ENCODE peak calls at places on chromosomes 12 and 14, in eight cellular contexts. Q, F, J, A, W, Z, I and H are unnamed samples.

GRCh38 chr12:10867381-10867780 is 16.7 kb downstream of the PRH1 start:
- DNase-seq in F (no peak), I (peak), Q (no peak), A (no peak), W (no peak), Z (no peak), J (no peak), H (no peak)

GRCh38 chr12:2614341-2614740 is 180.4 kb upstream of the FKBP4 start:
- DNase-seq in I (peak), A (no peak), Z (no peak), J (peak), F (no peak), W (no peak), Q (no peak), H (no peak)

GRCh38 chr12:101783150-101783549 is 43.9 kb upstream of the SYCP3 start:
- DNase-seq in J (no peak), Q (no peak), F (no peak), I (peak), W (no peak), A (no peak), Z (no peak), H (no peak)

GRCh38 chr12:76863811-76864210 is 15.0 kb downstream of the CSRP2 start:
- DNase-seq in Q (no peak), F (no peak), J (no peak), A (no peak), Z (no peak), I (peak), W (no peak), H (no peak)

GRCh38 chr14:64708148-64709004 is 4.2 kb downstream of the PLEKHG3 start:
- DNase-seq in I (peak), Z (no peak), F (peak), Q (peak), A (peak), J (no peak), W (no peak), H (no peak)

GRCh38 chr14:61106627-61107147 is 125.6 kb downstream of the SLC38A6 start:
- DNase-seq in F (no peak), A (no peak), W (no peak), Q (no peak), Z (no peak), J (no peak), I (peak), H (no peak)

GRCh38 chr14:80304125-80304766 is 92.9 kb upstream of the DIO2 start:
- DNase-seq in Q (no peak), J (no peak), F (no peak), A (no peak), W (no peak), Z (no peak), I (peak), H (no peak)

GRCh38 chr14:29442720-29443119 is 484.9 kb downstream of the PRKD1 start:
- DNase-seq in I (peak), W (no peak), A (no peak), F (no peak), Z (peak), Q (no peak), J (peak), H (no peak)

GRCh38 chr12:114272071-114272470 is 133.9 kb downstream of the TBX5 start:
- DNase-seq in Z (no peak), W (no peak), A (no peak), Q (no peak), F (no peak), J (no peak), I (no peak), H (no peak)

GRCh38 chr14:53742226-53742607 is 214.4 kb downstream of the BMP4 start:
- DNase-seq in Z (no peak), F (no peak), A (no peak), Q (no peak), I (no peak), W (no peak), J (peak), H (no peak)

GRCh38 chr14:57988445-57988844 is 122.6 kb upstream of the SLC35F4 start:
- DNase-seq in J (no peak), A (no peak), Z (no peak), W (no peak), I (no peak), F (no peak), Q (no peak), H (no peak)

GRCh38 chr12:6452908-6453630 is 1.2 kb downstream of the TAPBPL start:
- DNase-seq in I (no peak), J (no peak), Q (no peak), W (no peak), F (no peak), A (no peak), Z (no peak), H (no peak)

GRCh38 chr12:18383203-18383602 is 121.9 kb downstream of the PIK3C2G start:
- DNase-seq in I (peak), J (peak), W (no peak), F (peak), Q (no peak), A (no peak), Z (peak), H (no peak)

GRCh38 chr12:103742349-103742784 is 98.7 kb downstream of the NT5DC3 start:
- DNase-seq in Q (no peak), Z (no peak), F (no peak), J (no peak), A (no peak), I (no peak), W (no peak), H (no peak)

GRCh38 chr12:26813812-26814211 is 19.2 kb downstream of the ITPR2 start:
- DNase-seq in W (no peak), F (no peak), I (peak), A (no peak), J (no peak), Z (no peak), Q (no peak), H (no peak)

GRCh38 chr12:3225154-3225795 is 148.1 kb downstream of the TSPAN9 start:
- DNase-seq in J (peak), F (no peak), A (no peak), I (peak), Z (peak), Q (no peak), W (peak), H (no peak)

GRCh38 chr12:12353276-12353675 is 3.2 kb upstream of the MANSC1 start:
- DNase-seq in F (no peak), W (no peak), A (no peak), Q (no peak), Z (no peak), I (no peak), J (no peak), H (no peak)

GRCh38 chr14:55802986-55803431 is 223.0 kb downstream of the KTN1 start:
- DNase-seq in F (peak), Z (no peak), I (peak), W (no peak), J (no peak), A (no peak), Q (no peak), H (no peak)

GRCh38 chr14:34024768-34025144 is 73.9 kb upstream of the EGLN3 start:
- DNase-seq in F (no peak), J (no peak), Z (no peak), Q (no peak), I (no peak), A (no peak), W (no peak), H (no peak)

GRCh38 chr12:22083167-22083566 is 37.1 kb downstream of the CMAS start:
- DNase-seq in F (no peak), Z (peak), J (peak), W (no peak), A (no peak), Q (no peak), I (peak), H (no peak)

DNA sequence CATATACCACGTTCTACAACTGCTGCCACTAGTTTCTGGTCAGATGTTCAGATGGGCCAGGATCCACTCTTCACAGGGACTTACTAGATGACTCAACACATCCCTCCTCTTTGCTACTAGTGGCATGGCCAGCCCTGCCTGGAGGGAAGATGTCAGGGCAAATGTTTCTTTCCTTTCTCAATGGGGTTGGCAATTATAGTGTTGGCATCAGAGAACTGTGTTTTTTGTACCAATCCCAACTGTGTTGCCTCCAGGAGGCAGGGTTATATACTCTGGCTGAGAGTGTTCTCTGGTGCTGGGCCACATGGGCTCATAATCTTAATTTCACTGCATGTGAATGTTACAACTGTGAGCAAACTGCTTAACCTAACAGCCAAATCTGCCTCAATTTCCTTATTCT is 69.9 kb upstream of the AVPR1A start:
- DNase-seq in Q (no peak), A (no peak), I (no peak), W (no peak), Z (no peak), J (no peak), F (no peak), H (no peak)
- TF ChIP-seq CTCF in Q (no peak), A (no peak), I (no peak), W (no peak), Z (no peak), J (no peak), F (no peak), H (no peak)

GRCh38 chr14:91348861-91349465 is 68.7 kb downstream of the CCDC88C start:
- DNase-seq in Z (no peak), J (no peak), W (no peak), Q (no peak), A (no peak), F (no peak), I (peak), H (no peak)
- TF ChIP-seq CTCF in Z (no peak), J (no peak), W (no peak), Q (no peak), A (no peak), F (no peak), I (no peak), H (no peak)

DNA sequence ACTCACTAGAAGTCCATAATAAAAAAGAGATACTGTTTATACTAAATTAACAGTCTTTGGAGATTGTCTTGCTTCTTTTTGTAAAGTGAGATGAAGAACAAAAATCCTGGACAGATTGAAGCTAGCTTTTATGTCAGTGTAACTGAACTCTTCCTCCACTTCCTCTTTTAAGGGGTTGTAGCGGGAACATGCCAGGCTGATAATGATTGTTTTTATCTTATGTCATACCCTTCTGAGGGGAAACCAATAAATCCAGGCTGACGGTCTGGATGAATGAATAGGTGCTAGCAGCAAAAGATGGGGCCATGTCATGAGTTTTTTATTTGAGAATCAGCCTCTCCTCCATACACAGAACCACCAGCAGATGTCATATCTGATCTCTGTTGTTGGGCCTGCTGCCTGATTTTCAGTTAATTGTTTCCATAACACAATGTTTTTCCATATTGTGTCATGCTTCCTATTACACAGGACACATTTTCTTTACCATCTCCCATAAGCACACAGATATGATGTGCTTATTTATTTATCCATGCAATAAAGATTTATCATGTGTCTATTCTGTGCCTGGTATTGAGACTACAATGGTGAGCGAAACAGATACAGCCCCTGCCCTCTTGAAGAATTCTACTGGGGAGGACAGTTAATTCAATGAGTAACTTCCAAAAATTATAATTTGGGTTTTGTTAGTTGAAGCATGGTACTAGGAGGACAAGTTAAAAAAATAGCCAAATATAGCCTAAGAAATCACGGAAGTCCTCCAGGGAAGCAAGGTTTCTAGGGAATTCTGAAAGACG is 33.5 kb upstream of the CRY1 start:
- DNase-seq in I (peak), J (peak), Q (no peak), W (peak), A (no peak), F (no peak), Z (no peak), H (no peak)
- TF ChIP-seq CTCF in I (peak), J (peak), Q (peak), W (peak), A (peak), F (peak), Z (peak), H (no peak)

DNA sequence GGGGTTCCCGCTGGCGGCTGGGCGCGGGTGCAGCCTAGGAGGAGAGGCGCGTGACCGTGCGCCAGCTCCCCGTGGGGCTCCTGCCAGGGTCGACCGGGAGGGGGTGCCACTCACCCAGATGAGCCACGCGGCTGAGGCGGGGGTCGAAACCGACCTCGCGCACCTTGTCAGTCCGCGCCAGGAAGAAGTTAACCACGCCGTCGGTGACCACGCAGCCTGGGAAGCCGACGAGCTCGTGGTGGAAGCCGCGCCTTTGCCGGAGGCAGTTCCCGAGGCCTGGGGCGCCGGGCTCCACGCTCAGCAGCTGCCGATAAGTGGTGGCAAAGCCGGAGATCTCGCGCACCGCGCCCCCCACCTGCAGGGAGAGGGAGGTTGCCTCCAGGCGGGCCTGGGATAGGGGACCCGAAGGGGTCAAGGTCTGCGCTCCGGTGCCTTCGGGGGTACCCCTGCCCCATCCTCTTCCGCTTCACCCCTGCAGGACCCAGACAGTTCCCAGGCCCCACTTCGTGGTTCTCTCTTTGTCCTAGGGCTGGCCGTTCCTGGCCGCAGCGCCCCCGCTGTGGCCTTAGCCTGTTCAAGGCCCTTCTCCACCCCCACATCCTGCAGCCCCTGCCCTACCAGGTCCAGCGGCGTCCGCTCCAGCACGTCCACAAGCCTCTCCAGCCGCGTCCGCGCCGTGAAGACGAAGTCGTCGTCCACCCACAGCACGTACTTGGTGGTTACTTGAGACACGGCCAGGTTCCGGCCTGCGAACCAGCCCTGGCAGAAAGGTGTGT is 5.3 kb downstream of the B4GALNT1 start:
- DNase-seq in J (no peak), I (no peak), W (no peak), Q (peak), Z (no peak), F (no peak), A (peak), H (peak)
- TF ChIP-seq CTCF in J (peak), I (no peak), W (no peak), Q (no peak), Z (no peak), F (peak), A (no peak), H (no peak)

DNA sequence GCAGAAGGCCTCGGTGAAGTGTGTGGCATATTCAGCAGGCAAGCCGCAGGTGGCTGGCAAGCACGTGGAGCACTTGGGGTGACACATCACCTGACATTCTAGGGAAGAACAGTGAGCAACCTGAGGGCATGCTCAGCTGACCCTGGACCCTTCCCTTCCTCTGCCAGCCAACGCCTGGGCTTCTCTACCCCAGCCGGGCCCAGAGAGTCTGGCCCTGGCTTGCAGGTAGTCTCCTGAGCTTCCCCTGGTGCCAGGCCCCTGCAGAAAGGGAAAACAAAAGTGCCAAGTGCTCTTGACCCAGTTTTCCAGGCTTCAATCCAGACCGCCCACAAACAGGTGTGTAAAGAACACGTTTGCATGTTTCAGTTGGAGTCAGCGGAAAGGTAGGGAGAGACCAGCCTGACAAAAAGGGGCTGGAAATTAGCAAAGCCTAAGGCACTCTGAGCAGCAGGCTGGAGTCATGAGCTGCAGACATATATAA is 45.7 kb downstream of the PRKAB1 start:
- DNase-seq in F (no peak), A (no peak), I (no peak), Z (no peak), J (no peak), W (no peak), Q (no peak), H (no peak)
- TF ChIP-seq CTCF in F (no peak), A (no peak), I (no peak), Z (no peak), J (no peak), W (no peak), Q (no peak), H (no peak)

DNA sequence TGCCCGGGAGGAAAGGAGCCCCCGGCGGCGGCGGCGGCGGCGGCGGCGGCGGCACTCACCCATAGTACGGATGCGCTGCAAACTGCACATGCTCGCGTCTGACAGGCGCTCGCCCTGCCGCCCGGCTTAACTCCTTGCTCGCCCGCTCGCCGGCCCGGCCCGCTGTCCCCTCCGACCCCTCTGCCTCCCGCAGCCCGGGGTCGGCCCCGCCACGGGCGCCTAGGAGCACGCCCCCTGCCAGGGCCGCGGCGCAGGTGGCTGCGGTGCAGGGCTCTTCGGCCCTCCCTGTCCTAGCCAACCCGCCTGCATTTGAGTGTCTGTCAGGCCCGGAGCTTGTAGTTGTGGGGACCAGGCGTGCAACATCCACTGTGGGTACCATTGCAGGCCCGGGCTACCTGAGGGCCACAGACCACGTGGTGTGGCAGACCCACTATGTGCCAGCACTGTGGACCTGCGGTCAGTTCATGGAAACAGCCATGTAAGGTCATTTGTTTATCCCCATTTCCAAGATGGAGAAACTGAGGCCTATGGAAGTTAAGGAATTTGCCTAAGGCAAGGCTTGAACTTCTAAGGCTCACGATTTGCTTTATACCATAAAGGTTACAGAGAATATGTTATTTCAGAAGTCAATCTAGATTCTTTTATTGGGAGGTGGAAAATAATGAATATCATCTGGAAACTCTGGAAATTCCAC is 17.6 kb upstream of the PLEKHH1 start:
- DNase-seq in I (no peak), Z (no peak), F (no peak), Q (no peak), J (no peak), A (no peak), W (peak), H (peak)
- TF ChIP-seq CTCF in I (no peak), Z (no peak), F (no peak), Q (no peak), J (no peak), A (no peak), W (no peak), H (no peak)

DNA sequence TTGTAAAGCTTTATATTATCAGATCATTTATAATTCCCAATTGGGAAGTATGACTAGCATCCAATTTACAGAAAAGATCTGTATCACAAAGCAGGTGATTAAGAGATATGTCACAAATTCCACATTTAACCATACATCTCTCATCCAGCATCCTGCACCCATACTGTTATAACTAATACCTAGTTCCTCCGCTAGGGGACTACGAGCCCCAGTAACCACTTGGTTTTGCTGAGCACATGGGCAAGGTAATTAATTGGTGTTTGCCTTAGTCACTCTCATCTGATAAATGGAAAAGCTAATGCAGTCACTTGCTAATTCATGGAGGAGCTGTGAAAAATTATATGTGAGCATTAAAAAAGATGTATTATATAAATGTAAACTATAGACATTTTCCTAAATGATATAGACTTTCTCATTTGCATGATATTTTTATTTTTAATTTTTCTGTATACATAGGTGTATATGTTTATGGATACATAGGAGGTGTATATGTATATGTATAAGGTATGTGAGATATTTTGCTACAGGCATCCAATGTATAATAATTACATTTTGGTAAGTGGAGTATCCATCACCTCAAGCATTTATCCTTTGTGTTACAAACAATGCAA is 1031.8 kb downstream of the GALC start:
- DNase-seq in F (peak), I (peak), J (no peak), W (no peak), Q (no peak), A (no peak), Z (no peak), H (no peak)
- TF ChIP-seq CTCF in F (peak), I (peak), J (peak), W (no peak), Q (peak), A (peak), Z (peak), H (peak)

GRCh38 chr12:38911611-38912010 is 6.2 kb upstream of the CPNE8 start:
- DNase-seq in Z (no peak), I (peak), A (no peak), F (no peak), J (no peak), W (no peak), Q (no peak), H (no peak)
- TF ChIP-seq CTCF in Z (no peak), I (no peak), A (no peak), F (no peak), J (no peak), W (no peak), Q (no peak), H (no peak)